ENCODE peak calls at places on chromosomes 7 and 10, in nine cellular contexts. One of them, this sample, is unnamed.

GRCh38 chr7:45581271-45581780 is 7.2 kb downstream of the ADCY1 start:
- DNase-seq in GM10248: no peak
- DNase-seq in right lobe of liver: no peak
- DNase-seq in CD4-positive, alpha-beta T cell: no peak
- DNase-seq in HCT116: no peak
- DNase-seq in PC-3: no peak
- DNase-seq in nephron progenitor cell: no peak
- DNase-seq in tibial nerve: no peak
- DNase-seq in RWPE1: no peak
- DNase-seq in this sample: no peak

GRCh38 chr7:151272410-151272809 is 23.9 kb upstream of the SMARCD3 start:
- DNase-seq in HCT116: no peak
- DNase-seq in nephron progenitor cell: no peak
- DNase-seq in RWPE1: no peak
- DNase-seq in tibial nerve: no peak
- DNase-seq in GM10248: no peak
- DNase-seq in CD4-positive, alpha-beta T cell: no peak
- DNase-seq in PC-3: no peak
- DNase-seq in right lobe of liver: no peak
- DNase-seq in this sample: no peak

GRCh38 chr10:31830887-31831286 is 97.7 kb downstream of the ARHGAP12 start:
- DNase-seq in tibial nerve: no peak
- DNase-seq in HCT116: no peak
- DNase-seq in PC-3: peak
- DNase-seq in RWPE1: no peak
- DNase-seq in nephron progenitor cell: no peak
- DNase-seq in CD4-positive, alpha-beta T cell: no peak
- DNase-seq in right lobe of liver: no peak
- DNase-seq in GM10248: no peak
- DNase-seq in this sample: no peak

GRCh38 chr10:43963379-43963778 is 314.7 kb upstream of the ZNF32 start:
- DNase-seq in GM10248: no peak
- DNase-seq in CD4-positive, alpha-beta T cell: no peak
- DNase-seq in tibial nerve: no peak
- DNase-seq in RWPE1: no peak
- DNase-seq in PC-3: no peak
- DNase-seq in HCT116: no peak
- DNase-seq in right lobe of liver: no peak
- DNase-seq in nephron progenitor cell: no peak
- DNase-seq in this sample: no peak

GRCh38 chr7:12637819-12638592 is 49.4 kb upstream of the ARL4A start:
- DNase-seq in CD4-positive, alpha-beta T cell: no peak
- DNase-seq in tibial nerve: no peak
- DNase-seq in HCT116: no peak
- DNase-seq in RWPE1: no peak
- DNase-seq in PC-3: no peak
- DNase-seq in GM10248: no peak
- DNase-seq in right lobe of liver: no peak
- DNase-seq in nephron progenitor cell: no peak
- DNase-seq in this sample: no peak

GRCh38 chr10:28807760-28808613 is 130.7 kb downstream of the BAMBI start:
- DNase-seq in PC-3: no peak
- DNase-seq in right lobe of liver: no peak
- DNase-seq in RWPE1: no peak
- DNase-seq in CD4-positive, alpha-beta T cell: no peak
- DNase-seq in HCT116: no peak
- DNase-seq in nephron progenitor cell: no peak
- DNase-seq in tibial nerve: no peak
- DNase-seq in GM10248: no peak
- DNase-seq in this sample: no peak

GRCh38 chr7:99514050-99514449 is 9.6 kb downstream of the ZKSCAN5 start:
- DNase-seq in GM10248: peak
- DNase-seq in RWPE1: peak
- DNase-seq in right lobe of liver: no peak
- DNase-seq in nephron progenitor cell: no peak
- DNase-seq in PC-3: no peak
- DNase-seq in HCT116: no peak
- DNase-seq in tibial nerve: no peak
- DNase-seq in CD4-positive, alpha-beta T cell: no peak
- DNase-seq in this sample: no peak

GRCh38 chr7:142240546-142240945 is 17.3 kb downstream of the PRSS58 start:
- DNase-seq in nephron progenitor cell: no peak
- DNase-seq in RWPE1: no peak
- DNase-seq in HCT116: no peak
- DNase-seq in GM10248: no peak
- DNase-seq in tibial nerve: no peak
- DNase-seq in CD4-positive, alpha-beta T cell: no peak
- DNase-seq in PC-3: no peak
- DNase-seq in right lobe of liver: no peak
- DNase-seq in this sample: no peak

GRCh38 chr10:63670291-63670898 is 149.2 kb downstream of the REEP3 start:
- DNase-seq in right lobe of liver: no peak
- DNase-seq in GM10248: peak
- DNase-seq in RWPE1: no peak
- DNase-seq in CD4-positive, alpha-beta T cell: no peak
- DNase-seq in PC-3: no peak
- DNase-seq in HCT116: no peak
- DNase-seq in nephron progenitor cell: no peak
- DNase-seq in tibial nerve: no peak
- DNase-seq in this sample: no peak

GRCh38 chr7:151416921-151417320 is 7.1 kb upstream of the WDR86 start:
- DNase-seq in PC-3: no peak
- DNase-seq in HCT116: no peak
- DNase-seq in GM10248: no peak
- DNase-seq in nephron progenitor cell: no peak
- DNase-seq in CD4-positive, alpha-beta T cell: no peak
- DNase-seq in RWPE1: no peak
- DNase-seq in right lobe of liver: no peak
- DNase-seq in tibial nerve: no peak
- DNase-seq in this sample: no peak

GRCh38 chr10:68496072-68496471 is 24.3 kb upstream of the DNA2 start:
- DNase-seq in GM10248: no peak
- DNase-seq in PC-3: no peak
- DNase-seq in CD4-positive, alpha-beta T cell: no peak
- DNase-seq in RWPE1: no peak
- DNase-seq in nephron progenitor cell: no peak
- DNase-seq in tibial nerve: no peak
- DNase-seq in right lobe of liver: no peak
- DNase-seq in HCT116: no peak
- DNase-seq in this sample: no peak

GRCh38 chr10:112271982-112272381 is 11.2 kb upstream of the TECTB start:
- DNase-seq in HCT116: no peak
- DNase-seq in PC-3: no peak
- DNase-seq in GM10248: no peak
- DNase-seq in nephron progenitor cell: no peak
- DNase-seq in RWPE1: no peak
- DNase-seq in right lobe of liver: no peak
- DNase-seq in tibial nerve: no peak
- DNase-seq in CD4-positive, alpha-beta T cell: no peak
- DNase-seq in this sample: no peak

GRCh38 chr10:132702601-132703304 is 83.2 kb downstream of the NKX6-2 start:
- DNase-seq in CD4-positive, alpha-beta T cell: no peak
- DNase-seq in GM10248: no peak
- DNase-seq in tibial nerve: no peak
- DNase-seq in nephron progenitor cell: no peak
- DNase-seq in right lobe of liver: peak
- DNase-seq in PC-3: no peak
- DNase-seq in HCT116: no peak
- DNase-seq in RWPE1: peak
- DNase-seq in this sample: no peak

GRCh38 chr7:128742206-128742605 is 3.0 kb downstream of the CALU start:
- DNase-seq in tibial nerve: no peak
- DNase-seq in RWPE1: peak
- DNase-seq in GM10248: no peak
- DNase-seq in CD4-positive, alpha-beta T cell: no peak
- DNase-seq in nephron progenitor cell: no peak
- DNase-seq in right lobe of liver: no peak
- DNase-seq in PC-3: peak
- DNase-seq in HCT116: no peak
- DNase-seq in this sample: no peak

GRCh38 chr10:21532694-21533576 is 1.1 kb upstream of the MLLT10 start:
- DNase-seq in HCT116: no peak
- DNase-seq in GM10248: no peak
- DNase-seq in right lobe of liver: no peak
- DNase-seq in CD4-positive, alpha-beta T cell: no peak
- DNase-seq in PC-3: no peak
- DNase-seq in tibial nerve: no peak
- DNase-seq in nephron progenitor cell: no peak
- DNase-seq in RWPE1: no peak
- DNase-seq in this sample: no peak

GRCh38 chr7:114903131-114903530 is 18.8 kb upstream of the MDFIC start:
- DNase-seq in HCT116: no peak
- DNase-seq in RWPE1: no peak
- DNase-seq in PC-3: peak
- DNase-seq in right lobe of liver: no peak
- DNase-seq in tibial nerve: no peak
- DNase-seq in CD4-positive, alpha-beta T cell: no peak
- DNase-seq in nephron progenitor cell: no peak
- DNase-seq in GM10248: no peak
- DNase-seq in this sample: no peak

GRCh38 chr7:102813256-102814024 is 64.6 kb downstream of the FAM185A start:
- DNase-seq in GM10248: no peak
- DNase-seq in RWPE1: peak
- DNase-seq in nephron progenitor cell: no peak
- DNase-seq in right lobe of liver: no peak
- DNase-seq in CD4-positive, alpha-beta T cell: no peak
- DNase-seq in PC-3: no peak
- DNase-seq in tibial nerve: no peak
- DNase-seq in HCT116: no peak
- DNase-seq in this sample: no peak

DNA sequence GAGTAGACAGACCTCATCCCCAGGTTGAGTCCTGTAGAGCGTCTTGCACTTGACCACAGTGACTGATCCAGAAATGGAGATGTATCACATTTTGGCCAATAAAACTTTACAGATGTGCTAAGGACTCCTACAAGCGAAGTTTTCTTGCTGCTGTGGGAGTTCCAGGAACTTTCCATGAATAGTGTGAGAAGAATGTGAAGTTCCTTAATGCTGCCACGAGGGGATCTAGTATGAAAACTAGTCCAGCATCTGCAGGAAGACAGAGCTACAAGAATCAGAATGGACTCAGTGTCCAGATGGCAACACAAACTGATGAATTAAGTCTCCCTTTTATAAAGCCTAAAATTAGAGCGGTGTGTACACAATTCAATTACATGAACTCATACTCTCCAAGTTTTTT is 14.8 kb upstream of the LSM8 start:
- DNase-seq in HCT116: no peak
- DNase-seq in tibial nerve: no peak
- DNase-seq in PC-3: peak
- DNase-seq in GM10248: no peak
- DNase-seq in right lobe of liver: no peak
- DNase-seq in nephron progenitor cell: no peak
- DNase-seq in CD4-positive, alpha-beta T cell: no peak
- DNase-seq in RWPE1: no peak
- DNase-seq in this sample: no peak
- TF ChIP-seq CTCF in HCT116: no peak
- TF ChIP-seq CTCF in tibial nerve: no peak
- TF ChIP-seq CTCF in PC-3: peak
- TF ChIP-seq CTCF in GM10248: no peak
- TF ChIP-seq CTCF in right lobe of liver: no peak
- TF ChIP-seq CTCF in nephron progenitor cell: no peak
- TF ChIP-seq CTCF in CD4-positive, alpha-beta T cell: no peak
- TF ChIP-seq CTCF in RWPE1: no peak
- TF ChIP-seq CTCF in this sample: no peak

DNA sequence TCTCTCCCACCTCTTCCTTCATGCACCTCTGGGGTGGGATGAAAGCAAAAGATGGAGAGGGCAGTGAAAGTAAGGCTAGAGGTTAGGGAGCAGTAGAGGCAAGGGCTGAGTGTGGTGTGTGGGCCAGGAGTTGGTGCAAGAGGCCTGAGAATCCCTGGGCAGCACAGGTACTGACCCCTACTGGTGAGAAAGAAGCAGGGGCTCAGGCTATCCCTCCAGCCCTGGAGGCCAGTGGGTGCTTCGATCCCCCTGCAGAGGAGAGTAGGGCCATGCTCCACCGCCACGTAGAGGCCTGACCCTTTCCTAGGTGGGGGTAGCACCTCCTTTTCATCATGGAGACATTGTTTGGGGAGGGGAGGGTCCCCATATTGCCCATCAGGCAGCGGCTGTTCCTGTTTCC is 9.8 kb downstream of the CDHR1 start:
- DNase-seq in RWPE1: no peak
- DNase-seq in right lobe of liver: no peak
- DNase-seq in nephron progenitor cell: no peak
- DNase-seq in HCT116: peak
- DNase-seq in PC-3: no peak
- DNase-seq in CD4-positive, alpha-beta T cell: no peak
- DNase-seq in GM10248: peak
- DNase-seq in tibial nerve: no peak
- DNase-seq in this sample: no peak
- TF ChIP-seq CTCF in RWPE1: no peak
- TF ChIP-seq CTCF in right lobe of liver: no peak
- TF ChIP-seq CTCF in nephron progenitor cell: peak
- TF ChIP-seq CTCF in HCT116: peak
- TF ChIP-seq CTCF in PC-3: peak
- TF ChIP-seq CTCF in CD4-positive, alpha-beta T cell: no peak
- TF ChIP-seq CTCF in GM10248: peak
- TF ChIP-seq CTCF in tibial nerve: no peak
- TF ChIP-seq CTCF in this sample: no peak

DNA sequence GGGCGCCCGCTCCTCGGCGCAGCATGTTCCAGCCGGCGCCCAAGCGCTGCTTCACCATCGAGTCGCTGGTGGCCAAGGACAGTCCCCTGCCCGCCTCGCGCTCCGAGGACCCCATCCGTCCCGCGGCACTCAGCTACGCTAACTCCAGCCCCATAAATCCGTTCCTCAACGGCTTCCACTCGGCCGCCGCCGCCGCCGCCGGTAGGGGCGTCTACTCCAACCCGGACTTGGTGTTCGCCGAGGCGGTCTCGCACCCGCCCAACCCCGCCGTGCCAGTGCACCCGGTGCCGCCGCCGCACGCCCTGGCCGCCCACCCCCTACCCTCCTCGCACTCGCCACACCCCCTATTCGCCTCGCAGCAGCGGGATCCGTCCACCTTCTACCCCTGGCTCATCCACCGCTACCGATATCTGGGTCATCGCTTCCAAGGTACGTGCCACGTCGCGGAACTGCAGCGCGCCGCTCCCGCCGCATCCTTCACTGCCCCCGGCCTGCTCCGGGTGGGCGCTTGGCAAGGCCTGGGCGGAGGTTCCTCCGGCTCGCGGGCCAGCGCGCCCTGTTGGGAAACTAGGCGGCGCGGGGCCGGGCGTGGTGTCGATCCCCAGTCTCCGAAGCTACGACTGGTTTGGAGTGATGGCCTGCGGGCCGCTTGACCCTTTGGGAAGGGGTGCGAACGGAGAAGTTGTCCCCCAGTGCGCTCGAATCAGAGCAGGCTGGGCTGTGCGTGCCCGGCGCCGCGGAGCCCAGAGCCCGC is 876 bp downstream of the EMX2 start:
- DNase-seq in nephron progenitor cell: peak
- DNase-seq in PC-3: no peak
- DNase-seq in RWPE1: no peak
- DNase-seq in GM10248: peak
- DNase-seq in right lobe of liver: no peak
- DNase-seq in CD4-positive, alpha-beta T cell: no peak
- DNase-seq in HCT116: no peak
- DNase-seq in tibial nerve: no peak
- DNase-seq in this sample: no peak
- TF ChIP-seq CTCF in nephron progenitor cell: no peak
- TF ChIP-seq CTCF in PC-3: no peak
- TF ChIP-seq CTCF in RWPE1: peak
- TF ChIP-seq CTCF in GM10248: no peak
- TF ChIP-seq CTCF in right lobe of liver: no peak
- TF ChIP-seq CTCF in CD4-positive, alpha-beta T cell: no peak
- TF ChIP-seq CTCF in HCT116: no peak
- TF ChIP-seq CTCF in tibial nerve: no peak
- TF ChIP-seq CTCF in this sample: no peak

GRCh38 chr10:78155722-78156121 is 122.1 kb downstream of the RPS24 start:
- DNase-seq in nephron progenitor cell: no peak
- DNase-seq in CD4-positive, alpha-beta T cell: no peak
- DNase-seq in right lobe of liver: no peak
- DNase-seq in RWPE1: no peak
- DNase-seq in GM10248: no peak
- DNase-seq in HCT116: no peak
- DNase-seq in PC-3: no peak
- DNase-seq in tibial nerve: no peak
- DNase-seq in this sample: no peak
- TF ChIP-seq CTCF in nephron progenitor cell: no peak
- TF ChIP-seq CTCF in CD4-positive, alpha-beta T cell: no peak
- TF ChIP-seq CTCF in right lobe of liver: no peak
- TF ChIP-seq CTCF in RWPE1: no peak
- TF ChIP-seq CTCF in GM10248: no peak
- TF ChIP-seq CTCF in HCT116: peak
- TF ChIP-seq CTCF in PC-3: peak
- TF ChIP-seq CTCF in tibial nerve: no peak
- TF ChIP-seq CTCF in this sample: no peak

This sample was measured in activated B cell treated with CpG ODN at 0.5 μM for 24 hours.